ENCODE peak calls at places on chromosomes 16 and 17, in five cellular contexts. One of them, this sample, is unnamed.

GRCh38 chr17:82832411-82832810 is 7.4 kb downstream of the ZNF750 start:
- DNase-seq in PC-9: no peak
- DNase-seq in activated T-cell treated with anti-CD3 and anti-CD28 coated beads, Interleukin-2, amount 50 U/mL, for 72 hours: no peak
- DNase-seq in NCI-H1048: no peak
- DNase-seq in head of caudate nucleus: no peak
- DNase-seq in this sample: no peak

GRCh38 chr17:27460196-27460725 is 4.0 kb downstream of the KSR1 start:
- DNase-seq in PC-9: no peak
- DNase-seq in activated T-cell treated with anti-CD3 and anti-CD28 coated beads, Interleukin-2, amount 50 U/mL, for 72 hours: no peak
- DNase-seq in NCI-H1048: no peak
- DNase-seq in head of caudate nucleus: no peak
- DNase-seq in this sample: no peak

GRCh38 chr16:50644730-50645129 is 36.4 kb downstream of the SNX20 start:
- DNase-seq in PC-9: no peak
- DNase-seq in activated T-cell treated with anti-CD3 and anti-CD28 coated beads, Interleukin-2, amount 50 U/mL, for 72 hours: peak
- DNase-seq in NCI-H1048: no peak
- DNase-seq in head of caudate nucleus: peak
- DNase-seq in this sample: no peak

GRCh38 chr16:19884611-19885455 is at the start of gene GPRC5B:
- DNase-seq in PC-9: no peak
- DNase-seq in activated T-cell treated with anti-CD3 and anti-CD28 coated beads, Interleukin-2, amount 50 U/mL, for 72 hours: peak
- DNase-seq in NCI-H1048: no peak
- DNase-seq in head of caudate nucleus: peak
- DNase-seq in this sample: no peak

GRCh38 chr17:43418441-43419374 is 19.9 kb downstream of the ARL4D start:
- DNase-seq in PC-9: peak
- DNase-seq in activated T-cell treated with anti-CD3 and anti-CD28 coated beads, Interleukin-2, amount 50 U/mL, for 72 hours: peak
- DNase-seq in NCI-H1048: no peak
- DNase-seq in head of caudate nucleus: peak
- DNase-seq in this sample: peak

GRCh38 chr17:41863074-41863843 is 2.0 kb downstream of the KLHL11 start:
- DNase-seq in PC-9: no peak
- DNase-seq in activated T-cell treated with anti-CD3 and anti-CD28 coated beads, Interleukin-2, amount 50 U/mL, for 72 hours: peak
- DNase-seq in NCI-H1048: no peak
- DNase-seq in head of caudate nucleus: peak
- DNase-seq in this sample: no peak

GRCh38 chr17:37146578-37147119 is 197.9 kb downstream of the AATF start:
- DNase-seq in PC-9: no peak
- DNase-seq in activated T-cell treated with anti-CD3 and anti-CD28 coated beads, Interleukin-2, amount 50 U/mL, for 72 hours: no peak
- DNase-seq in NCI-H1048: peak
- DNase-seq in head of caudate nucleus: no peak
- DNase-seq in this sample: no peak

GRCh38 chr16:86343111-86343642 is 167.2 kb upstream of the FOXF1 start:
- DNase-seq in PC-9: no peak
- DNase-seq in activated T-cell treated with anti-CD3 and anti-CD28 coated beads, Interleukin-2, amount 50 U/mL, for 72 hours: no peak
- DNase-seq in NCI-H1048: no peak
- DNase-seq in head of caudate nucleus: no peak
- DNase-seq in this sample: no peak

GRCh38 chr17:8060274-8060673 is 21.4 kb downstream of the ALOX15B start:
- DNase-seq in PC-9: no peak
- DNase-seq in activated T-cell treated with anti-CD3 and anti-CD28 coated beads, Interleukin-2, amount 50 U/mL, for 72 hours: peak
- DNase-seq in NCI-H1048: peak
- DNase-seq in head of caudate nucleus: peak
- DNase-seq in this sample: no peak